ENCODE peak calls at places on chromosomes 12 and 14, in nine cellular contexts. Y, N, Z, I, J, P, E, X and O are unnamed samples.

GRCh38 chr12:107393043-107393725 is 292.4 kb upstream of the PWP1 start:
- DNase-seq in I (no peak), J (no peak), X (no peak), N (no peak), E (no peak), P (no peak), Z (no peak), Y (peak), O (no peak)

GRCh38 chr12:78290606-78291345 is 460.1 kb downstream of the NAV3 start:
- DNase-seq in Y (peak), Z (no peak), I (no peak), J (peak), N (no peak), P (no peak), X (no peak), E (no peak), O (peak)

GRCh38 chr12:100225491-100225890 is 24.9 kb downstream of the ACTR6 start:
- DNase-seq in J (no peak), N (no peak), X (no peak), Z (no peak), Y (peak), P (no peak), I (no peak), E (no peak), O (no peak)

GRCh38 chr14:70254476-70254961 is 65.8 kb upstream of the SLC8A3 start:
- DNase-seq in Y (peak), I (peak), X (peak), N (no peak), P (no peak), E (peak), Z (peak), J (no peak), O (peak)

GRCh38 chr12:26863515-26863914 is 30.5 kb upstream of the ITPR2 start:
- DNase-seq in J (no peak), E (no peak), I (no peak), Y (peak), Z (no peak), P (no peak), X (no peak), N (no peak), O (no peak)

GRCh38 chr12:52036587-52037171 is 14.6 kb upstream of the NR4A1 start:
- DNase-seq in Y (peak), I (peak), P (peak), Z (peak), N (no peak), X (peak), J (no peak), E (peak), O (peak)

GRCh38 chr12:54021432-54022013 is 6.7 kb upstream of the HOXC6 start:
- DNase-seq in X (no peak), Y (peak), N (no peak), E (no peak), P (no peak), J (no peak), I (peak), Z (no peak), O (no peak)

GRCh38 chr14:92688434-92689375 is 59.7 kb downstream of the LGMN start:
- DNase-seq in N (no peak), X (peak), Z (peak), E (peak), P (no peak), J (no peak), Y (no peak), I (no peak), O (no peak)

GRCh38 chr14:24179961-24180726 is 8.3 kb downstream of the REC8 start:
- DNase-seq in Y (peak), E (no peak), N (peak), Z (no peak), I (no peak), J (peak), X (no peak), P (no peak), O (peak)

GRCh38 chr12:100234166-100234565 is 32.7 kb downstream of the DEPDC4 start:
- DNase-seq in I (no peak), Y (peak), Z (no peak), E (no peak), X (no peak), J (no peak), N (peak), P (peak), O (peak)

GRCh38 chr12:49643135-49643534 is 19.8 kb downstream of the PRPF40B start:
- DNase-seq in N (no peak), I (no peak), Z (peak), J (no peak), Y (no peak), E (no peak), P (no peak), X (no peak), O (no peak)

GRCh38 chr12:49643961-49644619 is 20.7 kb downstream of the PRPF40B start:
- DNase-seq in P (no peak), Y (peak), I (no peak), Z (peak), X (no peak), J (no peak), E (no peak), N (no peak), O (no peak)

GRCh38 chr12:49646331-49646830 is 23.0 kb downstream of the PRPF40B start:
- DNase-seq in Y (no peak), J (no peak), N (no peak), P (no peak), E (no peak), X (no peak), I (no peak), Z (no peak), O (no peak)

GRCh38 chr12:49645151-49646039 is 22.0 kb downstream of the PRPF40B start:
- DNase-seq in X (no peak), J (no peak), P (no peak), E (no peak), N (no peak), Z (no peak), I (no peak), Y (no peak), O (no peak)

GRCh38 chr12:49644620-49644994 is 21.2 kb downstream of the PRPF40B start:
- DNase-seq in J (peak), P (peak), Z (peak), I (no peak), X (peak), N (peak), E (peak), Y (peak), O (peak)
- TF ChIP-seq CTCF in J (peak), P (peak), Z (peak), I (peak), X (peak), N (peak), E (peak), Y (peak), O (peak)

GRCh38 chr12:31491819-31492598 is 98.9 kb downstream of the DENND5B start:
- DNase-seq in Y (peak), Z (no peak), E (no peak), X (no peak), J (peak), P (no peak), N (peak), I (no peak), O (peak)
- H3K4me3 ChIP-seq in Y (no peak), Z (no peak), E (no peak), X (no peak), J (no peak), P (no peak), N (no peak), I (no peak), O (no peak)

DNA sequence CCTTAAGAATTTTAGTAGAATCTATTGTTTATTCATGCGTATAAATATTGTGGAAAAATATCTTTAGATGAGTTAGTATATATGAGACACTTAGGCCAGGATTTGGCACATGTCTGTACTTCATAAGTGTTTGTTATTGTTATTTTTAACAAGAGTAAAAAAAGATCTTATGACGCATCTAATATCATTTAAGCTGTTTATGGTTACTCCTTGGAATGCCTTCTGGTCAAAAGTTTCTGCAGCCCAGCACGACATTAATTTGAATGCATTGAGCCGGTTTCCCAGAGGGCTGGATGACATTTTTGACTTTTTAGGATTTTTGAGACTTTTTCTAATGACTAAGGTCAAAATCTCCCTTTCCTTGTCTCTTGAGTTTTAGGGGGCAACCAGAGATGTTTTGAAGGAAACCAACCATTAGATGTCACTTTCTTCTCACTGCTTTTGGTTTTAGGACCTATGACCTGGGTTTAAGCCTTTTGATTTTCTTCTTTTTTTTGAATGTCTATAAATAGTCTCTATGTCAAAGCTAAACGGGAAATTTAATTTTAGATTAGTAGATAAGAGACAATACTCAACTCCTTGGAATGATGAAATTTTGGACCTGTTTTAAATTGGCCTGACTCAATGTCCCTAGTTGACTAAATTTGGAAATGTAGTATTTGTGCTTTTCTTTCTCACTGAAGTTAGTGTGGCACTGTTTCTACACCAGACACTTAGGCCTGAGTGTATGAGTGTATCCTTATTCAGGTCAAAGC is 215.5 kb downstream of the AEBP2 start:
- DNase-seq in Y (no peak), J (no peak), P (no peak), N (peak), X (no peak), I (no peak), E (no peak), Z (no peak), O (peak)
- TF ChIP-seq CTCF in Y (no peak), J (no peak), P (no peak), N (no peak), X (no peak), I (no peak), E (no peak), Z (no peak), O (no peak)

GRCh38 chr12:69929531-69929930 is 104.5 kb downstream of the MYRFL start:
- DNase-seq in E (no peak), I (no peak), N (no peak), X (no peak), J (no peak), Y (no peak), P (no peak), Z (no peak), O (peak)
- H3K4me3 ChIP-seq in E (no peak), I (no peak), N (no peak), X (no peak), J (no peak), Y (no peak), P (no peak), Z (no peak), O (no peak)

GRCh38 chr14:103524002-103524785 is 1.6 kb upstream of the CKB start:
- DNase-seq in Z (no peak), E (peak), N (no peak), P (no peak), Y (no peak), X (no peak), J (no peak), I (no peak), O (no peak)
- TF ChIP-seq CTCF in Z (no peak), E (no peak), N (no peak), P (no peak), Y (no peak), X (no peak), J (no peak), I (peak), O (no peak)

DNA sequence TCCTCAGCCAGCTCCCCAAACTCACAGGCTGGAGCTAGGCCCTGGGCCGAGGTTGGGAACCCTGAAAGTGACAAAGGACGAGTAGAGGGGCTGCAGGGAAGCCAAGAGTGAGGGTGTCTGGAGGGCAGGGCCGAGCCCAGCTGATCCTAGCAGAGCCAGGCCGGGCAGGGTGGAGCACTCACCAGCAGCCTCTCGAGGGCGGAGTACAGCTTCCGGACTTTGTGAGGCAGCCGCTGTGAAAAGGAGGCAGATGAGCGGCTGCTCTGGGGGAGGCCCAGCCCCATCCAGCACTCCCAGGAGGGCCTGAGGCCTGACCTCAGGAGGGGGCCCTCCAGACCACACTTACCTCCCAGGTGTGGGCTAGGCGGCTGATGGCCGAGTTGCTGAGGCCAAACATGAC is 14.7 kb upstream of the ENDOU start:
- DNase-seq in P (no peak), X (peak), J (no peak), E (peak), Z (peak), Y (no peak), N (no peak), I (peak), O (no peak)
- H3K4me3 ChIP-seq in P (no peak), X (no peak), J (no peak), E (no peak), Z (no peak), Y (no peak), N (no peak), I (peak), O (no peak)

DNA sequence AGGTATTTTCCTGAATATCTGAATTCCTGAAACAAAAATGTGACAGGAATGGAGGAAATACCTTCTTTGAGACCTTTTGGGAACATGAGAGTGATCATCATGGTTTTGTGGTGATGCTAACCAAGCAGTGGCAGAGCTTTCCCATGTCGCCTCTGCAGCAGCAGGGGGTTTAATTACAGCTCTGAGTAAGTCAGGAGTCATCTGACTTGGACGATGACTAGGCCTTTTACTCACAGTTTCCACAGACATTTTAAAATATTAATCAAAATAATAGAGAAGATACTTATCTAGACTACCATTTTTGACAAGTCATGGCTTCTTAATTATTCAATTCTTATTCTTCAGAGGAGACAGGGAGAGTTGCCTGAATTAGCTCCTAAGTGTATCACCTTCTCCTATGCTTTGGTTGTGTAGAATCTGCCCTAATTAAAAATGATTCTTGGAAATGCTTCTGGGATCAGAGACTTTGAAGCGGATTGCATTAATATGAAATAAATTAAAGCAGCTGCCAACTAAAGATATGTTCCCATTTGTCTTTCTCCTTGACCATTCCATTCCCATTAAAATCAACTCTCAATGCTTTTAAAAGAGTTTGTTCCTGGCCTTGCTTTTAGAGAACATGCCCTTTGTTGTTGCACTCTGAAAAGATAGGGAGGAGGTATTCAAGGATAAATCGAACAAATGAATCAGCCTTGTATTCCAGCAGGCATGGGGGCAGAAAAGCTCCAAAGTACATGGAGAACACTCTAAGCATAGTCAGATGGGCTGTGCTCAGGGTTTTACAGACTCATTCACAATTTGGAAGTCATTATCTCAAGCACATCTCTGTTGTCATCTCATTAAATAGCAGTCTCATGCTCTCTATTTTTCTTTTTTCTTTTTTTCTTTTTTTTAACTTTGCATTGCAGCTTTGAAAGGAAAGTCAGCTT is 7.7 kb upstream of the IFNG-AS1 start:
- DNase-seq in Y (peak), X (no peak), E (no peak), P (no peak), N (peak), I (no peak), J (peak), Z (no peak), O (peak)
- TF ChIP-seq CTCF in Y (no peak), X (no peak), E (no peak), P (no peak), N (no peak), I (no peak), J (no peak), Z (no peak), O (no peak)